ENCODE peak calls at places on chromosomes 13 and 19, in six cellular contexts. Q is NCI-H1105, H is GM23338, N is left ventricle myocardium inferior, W is T-cell, Y is body of pancreas. F is an unnamed sample.

GRCh38 chr19:2381151-2381822 is 21.2 kb downstream of the TMPRSS9 start:
- DNase-seq in Q (no peak), H (no peak), N (no peak), W (no peak), Y (no peak), F (peak; percentile 84)

GRCh38 chr19:28727133-28727834 is 485.7 kb downstream of the UQCRFS1 start:
- DNase-seq in Q (no peak), H (peak; percentile 85), N (no peak), W (peak; percentile 15), Y (peak; percentile 32), F (peak; percentile 91)

GRCh38 chr19:24064175-24064574 is 22.8 kb upstream of the ZNF254 start:
- DNase-seq in Q (no peak), H (no peak), N (no peak), W (no peak), Y (no peak), F (no peak)

GRCh38 chr13:91401916-91402315 is 3.5 kb downstream of the GPC5 start:
- DNase-seq in Q (no peak), H (no peak), N (no peak), W (no peak), Y (no peak), F (no peak)

GRCh38 chr19:17871878-17872250 is at the start of gene SLC5A5:
- DNase-seq in Q (no peak), H (peak; percentile 42), N (no peak), W (no peak), Y (no peak), F (no peak)

GRCh38 chr13:99124046-99124400 is 76.6 kb upstream of the UBAC2 start:
- DNase-seq in Q (no peak), H (no peak), N (no peak), W (no peak), Y (no peak), F (no peak)

GRCh38 chr19:12159773-12160414 is 3.0 kb upstream of the ZNF136 start:
- DNase-seq in Q (no peak), H (peak; percentile 65), N (no peak), W (no peak), Y (no peak), F (peak; percentile 4)

GRCh38 chr13:75076476-75076875 is 405.5 kb downstream of the TBC1D4 start:
- DNase-seq in Q (no peak), H (no peak), N (no peak), W (no peak), Y (no peak), F (no peak)

GRCh38 chr13:33615436-33615835 is 202.5 kb upstream of the RFC3 start:
- DNase-seq in Q (peak; percentile 4), H (no peak), N (no peak), W (no peak), Y (no peak), F (no peak)

GRCh38 chr13:20461481-20461859 is 64.2 kb downstream of the CRYL1 start:
- DNase-seq in Q (no peak), H (no peak), N (no peak), W (no peak), Y (no peak), F (no peak)

GRCh38 chr13:78657699-78658629 is 991 bp downstream of the OBI1 start:
- DNase-seq in Q (no peak), H (peak; percentile 96), N (no peak), W (no peak), Y (no peak), F (no peak)

GRCh38 chr13:94595006-94595942 is 678 bp downstream of the TGDS start:
- DNase-seq in Q (no peak), H (peak; percentile 33), N (no peak), W (no peak), Y (peak; percentile 21), F (peak; percentile 51)

GRCh38 chr13:49869514-49869913 is 66.6 kb downstream of the SPRYD7 start:
- DNase-seq in Q (no peak), H (peak; percentile 73), N (no peak), W (no peak), Y (peak; percentile 18), F (peak; percentile 36)

GRCh38 chr13:113882266-113882627 is 18.4 kb upstream of the GAS6 start:
- DNase-seq in Q (no peak), H (no peak), N (peak; percentile 80), W (no peak), Y (peak; percentile 52), F (no peak)

GRCh38 chr13:67343777-67344176 is 113.6 kb upstream of the PCDH9 start:
- DNase-seq in Q (no peak), H (peak; percentile 35), N (no peak), W (no peak), Y (no peak), F (peak; percentile 55)

GRCh38 chr13:40428354-40428753 is 238.1 kb downstream of the FOXO1 start:
- DNase-seq in Q (no peak), H (no peak), N (no peak), W (no peak), Y (no peak), F (no peak)

GRCh38 chr13:34028496-34029442 is 210.8 kb downstream of the RFC3 start:
- DNase-seq in Q (no peak), H (no peak), N (no peak), W (no peak), Y (no peak), F (no peak)

GRCh38 chr13:101520672-101521071 is 68.2 kb downstream of the ITGBL1 start:
- DNase-seq in Q (no peak), H (no peak), N (no peak), W (peak; percentile 0), Y (no peak), F (no peak)

GRCh38 chr13:94050686-94051085 is 428.8 kb downstream of the DCT start:
- DNase-seq in Q (no peak), H (no peak), N (no peak), W (no peak), Y (no peak), F (no peak)

GRCh38 chr13:31048521-31048920 is 113.2 kb downstream of the HSPH1 start:
- DNase-seq in Q (no peak), H (peak; percentile 64), N (no peak), W (no peak), Y (no peak), F (no peak)

GRCh38 chr19:49954092-49954825 is 6.7 kb downstream of the SIGLEC11 start:
- DNase-seq in Q (no peak), H (peak; percentile 26), N (no peak), W (no peak), Y (peak; percentile 35), F (peak; percentile 80)

GRCh38 chr19:1608414-1609391 is 3.4 kb upstream of the UQCR11 start:
- DNase-seq in Q (no peak), H (peak; percentile 36), N (no peak), W (peak; percentile 17), Y (no peak), F (no peak)

GRCh38 chr19:16266586-16266942 is 58.1 kb upstream of the KLF2 start:
- DNase-seq in Q (no peak), H (no peak), N (no peak), W (peak; percentile 61), Y (no peak), F (no peak)

GRCh38 chr19:35767288-35768081 is 7.9 kb upstream of the ARHGAP33 start:
- DNase-seq in Q (no peak), H (peak; percentile 94), N (no peak), W (no peak), Y (peak; percentile 49), F (peak; percentile 96)

GRCh38 chr13:30429721-30430694 is 7.7 kb downstream of the UBE2L5 start:
- DNase-seq in Q (no peak), H (no peak), N (no peak), W (no peak), Y (no peak), F (no peak)

GRCh38 chr13:31896427-31896826 is 135.1 kb upstream of the FRY start:
- DNase-seq in Q (no peak), H (no peak), N (peak; percentile 42), W (no peak), Y (no peak), F (no peak)

GRCh38 chr19:18290250-18291018 is 9.0 kb upstream of the JUND start:
- DNase-seq in Q (no peak), H (no peak), N (peak; percentile 32), W (peak; percentile 79), Y (peak; percentile 36), F (no peak)

GRCh38 chr13:110012102-110012739 is 225.8 kb upstream of the IRS2 start:
- DNase-seq in Q (no peak), H (no peak), N (no peak), W (no peak), Y (peak; percentile 17), F (no peak)